ENCODE peak calls at places on chromosomes 13 and 19, in six cellular contexts. One of them, this sample, is unnamed.

GRCh38 chr13:20713751-20714150 is 10.3 kb downstream of the IL17D start:
- DNase-seq in body of pancreas: no peak
- DNase-seq in cardiac muscle cell: no peak
- DNase-seq in psoas muscle: peak; percentile 75
- DNase-seq in fibroblast of lung: peak; percentile 67
- DNase-seq in CD8-positive, alpha-beta T cell: no peak
- DNase-seq in this sample: no peak

GRCh38 chr13:32029684-32030083 is 1.9 kb upstream of the FRY start:
- DNase-seq in psoas muscle: no peak
- DNase-seq in body of pancreas: no peak
- DNase-seq in CD8-positive, alpha-beta T cell: no peak
- DNase-seq in fibroblast of lung: no peak
- DNase-seq in cardiac muscle cell: no peak
- DNase-seq in this sample: no peak

GRCh38 chr13:102566513-102566912 is 30.3 kb upstream of the TPP2 start:
- DNase-seq in psoas muscle: no peak
- DNase-seq in fibroblast of lung: no peak
- DNase-seq in CD8-positive, alpha-beta T cell: no peak
- DNase-seq in body of pancreas: no peak
- DNase-seq in cardiac muscle cell: no peak
- DNase-seq in this sample: no peak

GRCh38 chr19:54014920-54015560 is 23.6 kb downstream of the CACNG6 start:
- DNase-seq in psoas muscle: no peak
- DNase-seq in CD8-positive, alpha-beta T cell: no peak
- DNase-seq in body of pancreas: no peak
- DNase-seq in fibroblast of lung: no peak
- DNase-seq in cardiac muscle cell: peak; percentile 20
- DNase-seq in this sample: no peak

GRCh38 chr13:75263741-75264407 is 218.1 kb downstream of the TBC1D4 start:
- DNase-seq in CD8-positive, alpha-beta T cell: no peak
- DNase-seq in body of pancreas: no peak
- DNase-seq in psoas muscle: no peak
- DNase-seq in fibroblast of lung: peak; percentile 71
- DNase-seq in cardiac muscle cell: no peak
- DNase-seq in this sample: no peak

GRCh38 chr13:95087746-95088305 is 213.4 kb downstream of the ABCC4 start:
- DNase-seq in cardiac muscle cell: no peak
- DNase-seq in body of pancreas: no peak
- DNase-seq in CD8-positive, alpha-beta T cell: no peak
- DNase-seq in psoas muscle: no peak
- DNase-seq in fibroblast of lung: peak; percentile 81
- DNase-seq in this sample: no peak

GRCh38 chr13:31797154-31797775 is 57.9 kb downstream of the RXFP2 start:
- DNase-seq in fibroblast of lung: peak; percentile 33
- DNase-seq in cardiac muscle cell: peak; percentile 26
- DNase-seq in psoas muscle: no peak
- DNase-seq in body of pancreas: no peak
- DNase-seq in CD8-positive, alpha-beta T cell: no peak
- DNase-seq in this sample: peak; percentile 63

GRCh38 chr13:67377919-67378318 is 147.8 kb upstream of the PCDH9 start:
- DNase-seq in fibroblast of lung: no peak
- DNase-seq in cardiac muscle cell: no peak
- DNase-seq in body of pancreas: no peak
- DNase-seq in CD8-positive, alpha-beta T cell: no peak
- DNase-seq in psoas muscle: no peak
- DNase-seq in this sample: no peak

GRCh38 chr19:45632468-45633196 is 6.6 kb downstream of the EML2 start:
- DNase-seq in CD8-positive, alpha-beta T cell: no peak
- DNase-seq in cardiac muscle cell: peak; percentile 81
- DNase-seq in psoas muscle: peak; percentile 86
- DNase-seq in body of pancreas: peak; percentile 67
- DNase-seq in fibroblast of lung: peak; percentile 93
- DNase-seq in this sample: peak; percentile 93

GRCh38 chr13:47426126-47426849 is 529.4 kb upstream of the HTR2A start:
- DNase-seq in body of pancreas: peak; percentile 9
- DNase-seq in CD8-positive, alpha-beta T cell: no peak
- DNase-seq in cardiac muscle cell: no peak
- DNase-seq in psoas muscle: no peak
- DNase-seq in fibroblast of lung: peak; percentile 74
- DNase-seq in this sample: no peak

GRCh38 chr19:54352041-54352440 is 12.7 kb downstream of the LAIR1 start:
- DNase-seq in psoas muscle: no peak
- DNase-seq in fibroblast of lung: no peak
- DNase-seq in body of pancreas: no peak
- DNase-seq in CD8-positive, alpha-beta T cell: no peak
- DNase-seq in cardiac muscle cell: no peak
- DNase-seq in this sample: no peak

GRCh38 chr13:51000576-51001260 is 91.1 kb downstream of the RNASEH2B start:
- DNase-seq in body of pancreas: peak; percentile 13
- DNase-seq in CD8-positive, alpha-beta T cell: no peak
- DNase-seq in cardiac muscle cell: no peak
- DNase-seq in psoas muscle: peak; percentile 82
- DNase-seq in fibroblast of lung: peak; percentile 80
- DNase-seq in this sample: no peak

GRCh38 chr13:45690636-45691035 is 11.5 kb upstream of the CBY2 start:
- DNase-seq in fibroblast of lung: no peak
- DNase-seq in CD8-positive, alpha-beta T cell: no peak
- DNase-seq in body of pancreas: no peak
- DNase-seq in cardiac muscle cell: no peak
- DNase-seq in psoas muscle: no peak
- DNase-seq in this sample: no peak
- H3K27me3 ChIP-seq in fibroblast of lung: peaks cover 6% of the 10 kb centered on the region
- H3K27me3 ChIP-seq in CD8-positive, alpha-beta T cell: no peaks in the 10 kb centered on the region
- H3K27me3 ChIP-seq in body of pancreas: no peaks in the 10 kb centered on the region
- H3K27me3 ChIP-seq in cardiac muscle cell: no peaks in the 10 kb centered on the region
- H3K27me3 ChIP-seq in psoas muscle: no peaks in the 10 kb centered on the region
- H3K27me3 ChIP-seq in this sample: no peaks in the 10 kb centered on the region

GRCh38 chr19:15628236-15629002 is 12.3 kb upstream of the CYP4F3 start:
- DNase-seq in body of pancreas: no peak
- DNase-seq in fibroblast of lung: no peak
- DNase-seq in CD8-positive, alpha-beta T cell: no peak
- DNase-seq in psoas muscle: no peak
- DNase-seq in cardiac muscle cell: no peak
- DNase-seq in this sample: no peak
- H3K27me3 ChIP-seq in body of pancreas: no peaks in the 10 kb centered on the region
- H3K27me3 ChIP-seq in fibroblast of lung: no peaks in the 10 kb centered on the region
- H3K27me3 ChIP-seq in CD8-positive, alpha-beta T cell: no peaks in the 10 kb centered on the region
- H3K27me3 ChIP-seq in psoas muscle: peaks cover 2% of the 10 kb centered on the region
- H3K27me3 ChIP-seq in cardiac muscle cell: no peaks in the 10 kb centered on the region
- H3K27me3 ChIP-seq in this sample: no peaks in the 10 kb centered on the region

DNA sequence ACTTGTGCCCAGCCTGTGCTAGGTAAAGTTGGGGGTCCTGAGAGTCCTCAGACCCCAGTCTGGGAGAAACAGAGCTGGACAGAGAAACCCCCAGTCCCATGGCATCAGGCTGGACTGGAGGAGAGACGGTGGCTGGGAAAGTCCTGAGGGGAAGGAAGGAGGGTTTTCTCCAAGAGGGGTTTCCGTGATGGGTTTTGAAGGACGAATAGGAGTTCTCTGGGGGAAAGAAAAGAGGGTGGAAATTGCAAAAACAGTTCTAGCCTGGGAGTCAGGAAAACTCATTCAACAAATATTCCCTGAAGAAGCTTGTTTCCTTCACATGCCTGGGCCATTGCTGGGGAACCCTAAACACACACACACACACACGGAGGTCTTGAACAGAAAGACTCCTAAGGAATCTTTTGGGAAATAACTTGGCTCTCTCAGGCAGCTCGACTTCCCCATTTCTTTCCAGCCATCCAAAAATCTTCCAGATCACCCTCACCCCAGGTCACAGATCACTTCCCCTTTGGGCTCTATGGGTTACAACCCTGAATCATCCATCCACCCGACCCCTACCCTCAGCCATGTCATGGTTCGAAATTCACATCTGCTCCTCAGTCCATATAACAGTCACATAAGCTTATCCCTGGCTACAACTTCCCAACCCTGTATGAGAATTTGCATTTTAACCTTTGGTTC is 47.6 kb downstream of the COLGALT1 start:
- DNase-seq in CD8-positive, alpha-beta T cell: no peak
- DNase-seq in psoas muscle: no peak
- DNase-seq in body of pancreas: no peak
- DNase-seq in cardiac muscle cell: no peak
- DNase-seq in fibroblast of lung: no peak
- DNase-seq in this sample: no peak
- H3K27me3 ChIP-seq in CD8-positive, alpha-beta T cell: peaks cover 6% of the 10 kb centered on the region
- H3K27me3 ChIP-seq in psoas muscle: peaks cover 15% of the 10 kb centered on the region
- H3K27me3 ChIP-seq in body of pancreas: no peaks in the 10 kb centered on the region
- H3K27me3 ChIP-seq in cardiac muscle cell: no peaks in the 10 kb centered on the region
- H3K27me3 ChIP-seq in fibroblast of lung: peaks cover 19% of the 10 kb centered on the region
- H3K27me3 ChIP-seq in this sample: peaks cover 6% of the 10 kb centered on the region

GRCh38 chr13:82147526-82147925 is 1734.7 kb downstream of the SLITRK1 start:
- DNase-seq in CD8-positive, alpha-beta T cell: no peak
- DNase-seq in psoas muscle: no peak
- DNase-seq in body of pancreas: no peak
- DNase-seq in fibroblast of lung: no peak
- DNase-seq in cardiac muscle cell: no peak
- DNase-seq in this sample: no peak
- H3K27me3 ChIP-seq in CD8-positive, alpha-beta T cell: no peaks in the 10 kb centered on the region
- H3K27me3 ChIP-seq in psoas muscle: no peaks in the 10 kb centered on the region
- H3K27me3 ChIP-seq in body of pancreas: no peaks in the 10 kb centered on the region
- H3K27me3 ChIP-seq in fibroblast of lung: no peaks in the 10 kb centered on the region
- H3K27me3 ChIP-seq in cardiac muscle cell: no peaks in the 10 kb centered on the region
- H3K27me3 ChIP-seq in this sample: no peaks in the 10 kb centered on the region

GRCh38 chr19:2942928-2943640 is 1.7 kb downstream of the ZNF77 start:
- DNase-seq in fibroblast of lung: no peak
- DNase-seq in body of pancreas: no peak
- DNase-seq in CD8-positive, alpha-beta T cell: no peak
- DNase-seq in cardiac muscle cell: no peak
- DNase-seq in psoas muscle: no peak
- DNase-seq in this sample: no peak
- H3K27me3 ChIP-seq in fibroblast of lung: no peaks in the 10 kb centered on the region
- H3K27me3 ChIP-seq in body of pancreas: no peaks in the 10 kb centered on the region
- H3K27me3 ChIP-seq in CD8-positive, alpha-beta T cell: no peaks in the 10 kb centered on the region
- H3K27me3 ChIP-seq in cardiac muscle cell: no peaks in the 10 kb centered on the region
- H3K27me3 ChIP-seq in psoas muscle: no peaks in the 10 kb centered on the region
- H3K27me3 ChIP-seq in this sample: no peaks in the 10 kb centered on the region

GRCh38 chr13:60591348-60591747 is 194.3 kb downstream of the TDRD3 start:
- DNase-seq in cardiac muscle cell: no peak
- DNase-seq in psoas muscle: no peak
- DNase-seq in fibroblast of lung: peak; percentile 98
- DNase-seq in body of pancreas: no peak
- DNase-seq in CD8-positive, alpha-beta T cell: no peak
- DNase-seq in this sample: no peak
- H3K27me3 ChIP-seq in cardiac muscle cell: no peaks in the 10 kb centered on the region
- H3K27me3 ChIP-seq in psoas muscle: no peaks in the 10 kb centered on the region
- H3K27me3 ChIP-seq in fibroblast of lung: no peaks in the 10 kb centered on the region
- H3K27me3 ChIP-seq in body of pancreas: no peaks in the 10 kb centered on the region
- H3K27me3 ChIP-seq in CD8-positive, alpha-beta T cell: no peaks in the 10 kb centered on the region
- H3K27me3 ChIP-seq in this sample: no peaks in the 10 kb centered on the region

DNA sequence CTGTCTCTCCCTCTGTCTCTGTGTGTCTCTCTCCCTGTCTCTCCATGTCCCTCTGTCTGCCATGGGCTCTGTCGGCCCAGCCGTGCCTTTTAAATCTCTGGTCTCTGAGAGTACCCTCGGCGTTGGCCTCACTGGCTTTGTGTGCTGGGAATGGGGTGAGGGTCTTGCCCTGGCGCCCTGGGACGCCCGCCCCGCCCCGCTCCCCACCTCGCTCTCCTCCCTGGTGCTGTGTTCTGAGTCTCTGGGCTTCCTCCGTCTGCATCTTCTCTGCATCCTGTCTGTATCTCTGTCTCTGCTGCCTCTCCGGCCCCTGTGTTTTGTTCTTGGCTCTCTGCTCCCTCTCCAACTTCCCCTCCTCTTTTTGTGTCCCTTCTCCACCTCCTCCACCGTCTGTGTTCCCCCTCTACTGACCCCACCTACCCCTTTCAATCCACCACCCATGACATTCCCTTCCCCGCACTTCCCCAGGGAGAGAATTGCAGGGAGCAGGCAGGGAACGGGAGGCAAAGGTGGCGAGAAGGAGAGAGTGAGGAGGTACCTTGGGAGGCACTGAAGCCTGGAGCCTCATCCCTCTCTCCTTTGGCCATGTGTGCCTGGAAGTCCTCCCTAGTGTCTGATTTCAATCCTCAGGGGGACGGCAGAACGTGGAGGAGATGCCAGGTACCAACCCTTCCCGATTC is 4.0 kb upstream of the MEIS3 start:
- DNase-seq in body of pancreas: no peak
- DNase-seq in CD8-positive, alpha-beta T cell: no peak
- DNase-seq in fibroblast of lung: no peak
- DNase-seq in cardiac muscle cell: no peak
- DNase-seq in psoas muscle: no peak
- DNase-seq in this sample: no peak
- H3K27me3 ChIP-seq in body of pancreas: no peaks in the 10 kb centered on the region
- H3K27me3 ChIP-seq in CD8-positive, alpha-beta T cell: peaks cover 52% of the 10 kb centered on the region
- H3K27me3 ChIP-seq in fibroblast of lung: peaks cover 44% of the 10 kb centered on the region
- H3K27me3 ChIP-seq in cardiac muscle cell: peaks cover 16% of the 10 kb centered on the region
- H3K27me3 ChIP-seq in psoas muscle: peaks cover 32% of the 10 kb centered on the region
- H3K27me3 ChIP-seq in this sample: peaks cover 77% of the 10 kb centered on the region

GRCh38 chr13:112112534-112113276 is 45.8 kb downstream of the SOX1 start:
- DNase-seq in cardiac muscle cell: no peak
- DNase-seq in fibroblast of lung: no peak
- DNase-seq in CD8-positive, alpha-beta T cell: peak; percentile 21
- DNase-seq in body of pancreas: no peak
- DNase-seq in psoas muscle: no peak
- DNase-seq in this sample: no peak
- H3K27me3 ChIP-seq in cardiac muscle cell: peaks cover 94% of the 10 kb centered on the region
- H3K27me3 ChIP-seq in fibroblast of lung: no peaks in the 10 kb centered on the region
- H3K27me3 ChIP-seq in CD8-positive, alpha-beta T cell: no peaks in the 10 kb centered on the region
- H3K27me3 ChIP-seq in body of pancreas: no peaks in the 10 kb centered on the region
- H3K27me3 ChIP-seq in psoas muscle: peaks cover 11% of the 10 kb centered on the region
- H3K27me3 ChIP-seq in this sample: peaks cover 18% of the 10 kb centered on the region

DNA sequence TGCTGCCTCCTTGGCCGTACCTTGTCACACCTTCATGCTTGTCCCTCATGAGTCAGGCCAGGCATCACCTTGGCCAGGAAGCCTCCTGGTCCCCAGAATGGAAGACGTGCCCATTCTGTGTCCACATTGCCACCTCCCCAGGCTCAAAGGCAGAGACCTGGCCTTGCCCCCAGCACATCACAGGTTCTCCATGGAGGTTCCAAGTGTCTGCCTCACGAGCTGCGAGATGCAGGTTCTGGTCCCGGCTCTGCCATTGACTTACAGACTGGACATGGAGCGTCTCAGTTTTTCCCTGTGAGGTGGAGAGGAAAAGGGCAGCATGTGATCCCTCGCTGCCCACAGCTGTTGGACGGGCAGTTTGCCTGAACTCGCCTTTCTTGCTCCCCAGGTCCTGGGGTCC is 9.1 kb upstream of the SLC7A10 start:
- DNase-seq in body of pancreas: no peak
- DNase-seq in cardiac muscle cell: no peak
- DNase-seq in CD8-positive, alpha-beta T cell: no peak
- DNase-seq in psoas muscle: peak; percentile 42
- DNase-seq in fibroblast of lung: no peak
- DNase-seq in this sample: no peak
- H3K27me3 ChIP-seq in body of pancreas: no peaks in the 10 kb centered on the region
- H3K27me3 ChIP-seq in cardiac muscle cell: peaks cover 21% of the 10 kb centered on the region
- H3K27me3 ChIP-seq in CD8-positive, alpha-beta T cell: no peaks in the 10 kb centered on the region
- H3K27me3 ChIP-seq in psoas muscle: peaks cover 2% of the 10 kb centered on the region
- H3K27me3 ChIP-seq in fibroblast of lung: peaks cover 3% of the 10 kb centered on the region
- H3K27me3 ChIP-seq in this sample: no peaks in the 10 kb centered on the region

This sample was measured in GM23338.